ENCODE peak calls at places on chromosomes 7 and 10, in five cellular contexts. P, K, G, C and M are unnamed samples.

GRCh38 chr7:111647881-111648280 is 85.6 kb upstream of the IMMP2L start:
- DNase-seq in C (no peak), K (no peak), P (no peak), G (no peak), M (no peak)

GRCh38 chr7:33686001-33686591 is 219.2 kb upstream of the BMPER start:
- DNase-seq in P (no peak), C (no peak), K (no peak), G (no peak), M (no peak)

GRCh38 chr10:128062837-128063563 is 63.2 kb downstream of the MKI67 start:
- DNase-seq in G (peak; percentile 13), P (no peak), C (peak; percentile 66), K (no peak), M (no peak)

GRCh38 chr10:100728928-100729876 is 16.2 kb upstream of the PAX2 start:
- DNase-seq in K (no peak), C (no peak), G (peak; percentile 31), P (no peak), M (no peak)

GRCh38 chr7:149872419-149873073 is 1.2 kb upstream of the ATP6V0E2 start:
- DNase-seq in G (peak; percentile 77), C (no peak), P (peak; percentile 87), K (peak; percentile 59), M (peak; percentile 80)

GRCh38 chr7:6035686-6036085 is 4.5 kb downstream of the ANKRD61 start:
- DNase-seq in G (no peak), P (no peak), K (no peak), C (no peak), M (no peak)

GRCh38 chr7:157537056-157537455 is 200.3 kb downstream of the DNAJB6 start:
- DNase-seq in P (no peak), C (no peak), G (no peak), K (no peak), M (no peak)

GRCh38 chr7:16063241-16063640 is 358.1 kb downstream of the CRPPA start:
- DNase-seq in K (no peak), G (no peak), C (no peak), P (no peak), M (no peak)

GRCh38 chr10:74071151-74071550 is 73.2 kb downstream of the VCL start:
- DNase-seq in G (peak; percentile 85), P (no peak), K (no peak), C (no peak), M (no peak)

GRCh38 chr7:128867842-128868623 is 5.4 kb downstream of the ATP6V1F start:
- DNase-seq in K (no peak), P (no peak), G (no peak), C (no peak), M (no peak)

GRCh38 chr10:77604941-77605351 is 32.7 kb downstream of the KCNMA1 start:
- DNase-seq in P (no peak), K (no peak), G (no peak), C (no peak), M (no peak)

GRCh38 chr10:12121673-12122072 is 7.8 kb upstream of the SEC61A2 start:
- DNase-seq in P (no peak), K (no peak), C (no peak), G (no peak), M (no peak)

GRCh38 chr7:3495530-3495929 is 194.5 kb downstream of the SDK1 start:
- DNase-seq in P (no peak), C (no peak), G (peak; percentile 41), K (no peak), M (no peak)

GRCh38 chr7:122311719-122312118 is 7.2 kb upstream of the FEZF1 start:
- DNase-seq in P (no peak), C (no peak), G (no peak), K (no peak), M (no peak)

GRCh38 chr7:74083117-74083876 is at the start of gene LIMK1:
- DNase-seq in K (peak; percentile 58), C (peak; percentile 78), G (peak; percentile 88), P (peak; percentile 71), M (peak; percentile 58)

GRCh38 chr10:20248309-20248708 is 432.1 kb downstream of the PLXDC2 start:
- DNase-seq in G (no peak), P (no peak), K (no peak), C (no peak), M (no peak)

GRCh38 chr7:2680792-2681490 is 7.1 kb upstream of the AMZ1 start:
- DNase-seq in K (peak; percentile 50), P (peak; percentile 73), G (peak; percentile 76), C (no peak), M (no peak)

GRCh38 chr10:122688293-122688989 is 11.2 kb downstream of the C10orf120 start:
- DNase-seq in C (no peak), G (peak; percentile 45), P (no peak), K (no peak), M (no peak)

GRCh38 chr10:60359066-60359465 is 30.6 kb downstream of the ANK3 start:
- DNase-seq in G (no peak), P (no peak), K (no peak), C (no peak), M (no peak)

GRCh38 chr7:157121184-157121715 is 17.5 kb upstream of the UBE3C start:
- DNase-seq in C (no peak), G (no peak), K (no peak), P (no peak), M (no peak)

GRCh38 chr7:30707391-30708351 is 25.4 kb upstream of the CRHR2 start:
- DNase-seq in C (no peak), P (no peak), K (no peak), G (peak; percentile 58), M (no peak)

GRCh38 chr7:117173001-117173400 is 149.9 kb downstream of the WNT2 start:
- DNase-seq in P (no peak), K (no peak), G (no peak), C (no peak), M (no peak)

GRCh38 chr7:141003172-141004080 is 11.3 kb downstream of the MRPS33 start:
- DNase-seq in G (no peak), C (no peak), K (no peak), P (no peak), M (no peak)

GRCh38 chr10:75358835-75359421 is 42.6 kb downstream of the ZNF503 start:
- DNase-seq in C (no peak), P (no peak), K (no peak), G (peak; percentile 31), M (peak; percentile 37)

GRCh38 chr10:4263281-4263921 is 478.4 kb upstream of the KLF6 start:
- DNase-seq in G (no peak), C (no peak), P (no peak), K (no peak), M (no peak)